ENCODE peak calls at places on chromosomes 1 and 21, in five cellular contexts. One of them, this sample, is unnamed.
A peak's percentile ranks its signal among the peaks of the same experiment; 100 is the strongest.

GRCh38 chr1:24898152-24898908 is 31.7 kb downstream of the RUNX3 start:
- DNase-seq in fibroblast of pulmonary artery: peak; percentile 47
- DNase-seq in activated B cell treated with CpG ODN at 0.5 μM for 24 hours: peak; percentile 32
- DNase-seq in AG04450: no peak
- DNase-seq in HFF-Myc: no peak
- DNase-seq in this sample: peak; percentile 71

GRCh38 chr1:203471841-203472240 is 3.8 kb upstream of the PRELP start:
- DNase-seq in AG04450: no peak
- DNase-seq in HFF-Myc: no peak
- DNase-seq in fibroblast of pulmonary artery: no peak
- DNase-seq in activated B cell treated with CpG ODN at 0.5 μM for 24 hours: no peak
- DNase-seq in this sample: no peak

GRCh38 chr1:209875510-209875909 is 47.7 kb downstream of the UTP25 start:
- DNase-seq in fibroblast of pulmonary artery: peak; percentile 77
- DNase-seq in HFF-Myc: no peak
- DNase-seq in activated B cell treated with CpG ODN at 0.5 μM for 24 hours: no peak
- DNase-seq in AG04450: no peak
- DNase-seq in this sample: no peak

GRCh38 chr1:242784074-242784473 is 259.6 kb upstream of the PLD5 start:
- DNase-seq in AG04450: no peak
- DNase-seq in HFF-Myc: no peak
- DNase-seq in activated B cell treated with CpG ODN at 0.5 μM for 24 hours: no peak
- DNase-seq in fibroblast of pulmonary artery: no peak
- DNase-seq in this sample: no peak

GRCh38 chr1:238648756-238649155 is 737.6 kb upstream of the CHRM3 start:
- DNase-seq in fibroblast of pulmonary artery: no peak
- DNase-seq in AG04450: no peak
- DNase-seq in HFF-Myc: no peak
- DNase-seq in activated B cell treated with CpG ODN at 0.5 μM for 24 hours: no peak
- DNase-seq in this sample: no peak

GRCh38 chr21:38037416-38037815 is 121.2 kb upstream of the KCNJ6 start:
- DNase-seq in activated B cell treated with CpG ODN at 0.5 μM for 24 hours: no peak
- DNase-seq in HFF-Myc: peak; percentile 2
- DNase-seq in fibroblast of pulmonary artery: peak; percentile 55
- DNase-seq in AG04450: no peak
- DNase-seq in this sample: no peak

GRCh38 chr1:20123696-20124450 is 4.5 kb upstream of the PLA2G2D start:
- DNase-seq in activated B cell treated with CpG ODN at 0.5 μM for 24 hours: no peak
- DNase-seq in HFF-Myc: no peak
- DNase-seq in AG04450: no peak
- DNase-seq in fibroblast of pulmonary artery: peak; percentile 25
- DNase-seq in this sample: no peak

GRCh38 chr1:110120960-110121561 is 8.8 kb downstream of the UBL4B start:
- DNase-seq in AG04450: no peak
- DNase-seq in HFF-Myc: no peak
- DNase-seq in fibroblast of pulmonary artery: no peak
- DNase-seq in activated B cell treated with CpG ODN at 0.5 μM for 24 hours: no peak
- DNase-seq in this sample: no peak

GRCh38 chr21:17796503-17796902 is 22.7 kb downstream of the C21orf91 start:
- DNase-seq in fibroblast of pulmonary artery: no peak
- DNase-seq in HFF-Myc: no peak
- DNase-seq in activated B cell treated with CpG ODN at 0.5 μM for 24 hours: no peak
- DNase-seq in AG04450: no peak
- DNase-seq in this sample: no peak

GRCh38 chr1:24318238-24318987 is 744 bp upstream of the GRHL3 start:
- DNase-seq in AG04450: peak; percentile 26
- DNase-seq in activated B cell treated with CpG ODN at 0.5 μM for 24 hours: no peak
- DNase-seq in HFF-Myc: no peak
- DNase-seq in fibroblast of pulmonary artery: peak; percentile 25
- DNase-seq in this sample: no peak

GRCh38 chr1:175597969-175598765 is 145.2 kb downstream of the TNR start:
- DNase-seq in HFF-Myc: no peak
- DNase-seq in AG04450: no peak
- DNase-seq in fibroblast of pulmonary artery: peak; percentile 44
- DNase-seq in activated B cell treated with CpG ODN at 0.5 μM for 24 hours: no peak
- DNase-seq in this sample: no peak

GRCh38 chr1:240492832-240493440 is 119.0 kb downstream of the GREM2 start:
- DNase-seq in AG04450: no peak
- DNase-seq in fibroblast of pulmonary artery: peak; percentile 65
- DNase-seq in activated B cell treated with CpG ODN at 0.5 μM for 24 hours: no peak
- DNase-seq in HFF-Myc: no peak
- DNase-seq in this sample: no peak

GRCh38 chr1:232589809-232590741 is 39.9 kb downstream of the SIPA1L2 start:
- DNase-seq in fibroblast of pulmonary artery: peak; percentile 65
- DNase-seq in AG04450: no peak
- DNase-seq in activated B cell treated with CpG ODN at 0.5 μM for 24 hours: no peak
- DNase-seq in HFF-Myc: no peak
- DNase-seq in this sample: no peak

GRCh38 chr1:240609527-240610060 is 2.4 kb downstream of the GREM2 start:
- DNase-seq in AG04450: no peak
- DNase-seq in fibroblast of pulmonary artery: no peak
- DNase-seq in HFF-Myc: no peak
- DNase-seq in activated B cell treated with CpG ODN at 0.5 μM for 24 hours: no peak
- DNase-seq in this sample: no peak

GRCh38 chr1:199172286-199173124 is 533.7 kb downstream of the PTPRC start:
- DNase-seq in activated B cell treated with CpG ODN at 0.5 μM for 24 hours: no peak
- DNase-seq in AG04450: no peak
- DNase-seq in fibroblast of pulmonary artery: no peak
- DNase-seq in HFF-Myc: no peak
- DNase-seq in this sample: no peak

GRCh38 chr1:203286161-203286984 is 18.9 kb upstream of the BTG2 start:
- DNase-seq in activated B cell treated with CpG ODN at 0.5 μM for 24 hours: peak; percentile 19
- DNase-seq in fibroblast of pulmonary artery: no peak
- DNase-seq in AG04450: no peak
- DNase-seq in HFF-Myc: no peak
- DNase-seq in this sample: no peak

GRCh38 chr1:18743233-18743632 is 112.6 kb downstream of the PAX7 start:
- DNase-seq in fibroblast of pulmonary artery: no peak
- DNase-seq in activated B cell treated with CpG ODN at 0.5 μM for 24 hours: no peak
- DNase-seq in HFF-Myc: no peak
- DNase-seq in AG04450: no peak
- DNase-seq in this sample: no peak

GRCh38 chr1:17419626-17420328 is 19.7 kb downstream of the RCC2 start:
- DNase-seq in HFF-Myc: no peak
- DNase-seq in activated B cell treated with CpG ODN at 0.5 μM for 24 hours: peak; percentile 75
- DNase-seq in fibroblast of pulmonary artery: peak; percentile 57
- DNase-seq in AG04450: no peak
- DNase-seq in this sample: peak; percentile 86

GRCh38 chr1:43549921-43550597 is 19.4 kb downstream of the PTPRF start:
- DNase-seq in AG04450: no peak
- DNase-seq in activated B cell treated with CpG ODN at 0.5 μM for 24 hours: no peak
- DNase-seq in fibroblast of pulmonary artery: no peak
- DNase-seq in HFF-Myc: no peak
- DNase-seq in this sample: peak; percentile 84

GRCh38 chr1:221845650-221846371 is 103.9 kb upstream of the DUSP10 start:
- DNase-seq in activated B cell treated with CpG ODN at 0.5 μM for 24 hours: no peak
- DNase-seq in AG04450: peak; percentile 36
- DNase-seq in fibroblast of pulmonary artery: peak; percentile 79
- DNase-seq in HFF-Myc: no peak
- DNase-seq in this sample: no peak

GRCh38 chr1:232377494-232377770 is 252.5 kb downstream of the SIPA1L2 start:
- DNase-seq in AG04450: peak; percentile 7
- DNase-seq in fibroblast of pulmonary artery: peak; percentile 65
- DNase-seq in HFF-Myc: no peak
- DNase-seq in activated B cell treated with CpG ODN at 0.5 μM for 24 hours: no peak
- DNase-seq in this sample: no peak

GRCh38 chr1:7475691-7476090 is 295.4 kb upstream of the VAMP3 start:
- DNase-seq in HFF-Myc: no peak
- DNase-seq in activated B cell treated with CpG ODN at 0.5 μM for 24 hours: no peak
- DNase-seq in AG04450: no peak
- DNase-seq in fibroblast of pulmonary artery: no peak
- DNase-seq in this sample: no peak

GRCh38 chr1:151060241-151061011 is at the start of gene MLLT11:
- DNase-seq in HFF-Myc: no peak
- DNase-seq in activated B cell treated with CpG ODN at 0.5 μM for 24 hours: no peak
- DNase-seq in fibroblast of pulmonary artery: peak; percentile 60
- DNase-seq in AG04450: no peak
- DNase-seq in this sample: peak; percentile 76

GRCh38 chr1:47991187-47991586 is 6.0 kb downstream of the TRABD2B start:
- DNase-seq in HFF-Myc: peak; percentile 89
- DNase-seq in activated B cell treated with CpG ODN at 0.5 μM for 24 hours: no peak
- DNase-seq in fibroblast of pulmonary artery: peak; percentile 5
- DNase-seq in AG04450: no peak
- DNase-seq in this sample: no peak

GRCh38 chr1:54542120-54542961 is 5.7 kb upstream of the ACOT11 start:
- DNase-seq in HFF-Myc: no peak
- DNase-seq in activated B cell treated with CpG ODN at 0.5 μM for 24 hours: peak; percentile 24
- DNase-seq in AG04450: no peak
- DNase-seq in fibroblast of pulmonary artery: peak; percentile 57
- DNase-seq in this sample: peak; percentile 78
- TF ChIP-seq CTCF in HFF-Myc: no peak
- TF ChIP-seq CTCF in activated B cell treated with CpG ODN at 0.5 μM for 24 hours: no peak
- TF ChIP-seq CTCF in AG04450: peak; percentile 20
- TF ChIP-seq CTCF in fibroblast of pulmonary artery: no peak
- TF ChIP-seq CTCF in this sample: peak; percentile 57

GRCh38 chr1:185996211-185996610 is 262.0 kb downstream of the HMCN1 start:
- DNase-seq in fibroblast of pulmonary artery: peak; percentile 67
- DNase-seq in activated B cell treated with CpG ODN at 0.5 μM for 24 hours: no peak
- DNase-seq in HFF-Myc: no peak
- DNase-seq in AG04450: no peak
- DNase-seq in this sample: no peak

GRCh38 chr1:186002426-186002825 is 268.2 kb downstream of the HMCN1 start:
- DNase-seq in fibroblast of pulmonary artery: peak; percentile 53
- DNase-seq in activated B cell treated with CpG ODN at 0.5 μM for 24 hours: no peak
- DNase-seq in HFF-Myc: no peak
- DNase-seq in AG04450: no peak
- DNase-seq in this sample: no peak

GRCh38 chr1:185998391-185998790 is 264.2 kb downstream of the HMCN1 start:
- DNase-seq in fibroblast of pulmonary artery: no peak
- DNase-seq in HFF-Myc: no peak
- DNase-seq in activated B cell treated with CpG ODN at 0.5 μM for 24 hours: no peak
- DNase-seq in AG04450: no peak
- DNase-seq in this sample: no peak
- TF ChIP-seq CTCF in fibroblast of pulmonary artery: no peak
- TF ChIP-seq CTCF in HFF-Myc: no peak
- TF ChIP-seq CTCF in activated B cell treated with CpG ODN at 0.5 μM for 24 hours: no peak
- TF ChIP-seq CTCF in AG04450: no peak
- TF ChIP-seq CTCF in this sample: no peak

DNA sequence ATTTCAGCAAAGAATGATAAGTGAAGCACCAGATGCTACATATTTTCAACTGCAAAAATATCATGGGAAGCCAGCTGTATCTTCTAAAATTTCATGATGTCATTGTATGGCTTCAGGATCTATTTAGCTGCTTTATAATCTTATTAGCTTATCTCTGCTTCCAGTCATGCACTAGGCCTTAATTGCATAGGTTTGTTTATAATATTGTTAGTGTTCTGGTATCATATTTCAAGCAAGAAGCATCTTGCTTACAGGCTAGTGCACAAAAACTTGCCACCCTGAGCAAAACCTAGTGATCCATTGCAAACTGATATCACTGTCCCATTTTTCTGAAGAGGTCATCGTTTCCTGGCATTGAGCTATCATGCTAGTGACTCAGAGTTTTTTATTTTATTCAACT is 15.7 kb upstream of the NRIP1 start:
- DNase-seq in AG04450: no peak
- DNase-seq in activated B cell treated with CpG ODN at 0.5 μM for 24 hours: no peak
- DNase-seq in fibroblast of pulmonary artery: no peak
- DNase-seq in HFF-Myc: no peak
- DNase-seq in this sample: no peak
- TF ChIP-seq CTCF in AG04450: no peak
- TF ChIP-seq CTCF in activated B cell treated with CpG ODN at 0.5 μM for 24 hours: no peak
- TF ChIP-seq CTCF in fibroblast of pulmonary artery: no peak
- TF ChIP-seq CTCF in HFF-Myc: no peak
- TF ChIP-seq CTCF in this sample: no peak

GRCh38 chr1:185825556-185825955 is 91.4 kb downstream of the HMCN1 start:
- DNase-seq in fibroblast of pulmonary artery: peak; percentile 29
- DNase-seq in AG04450: no peak
- DNase-seq in HFF-Myc: no peak
- DNase-seq in activated B cell treated with CpG ODN at 0.5 μM for 24 hours: no peak
- DNase-seq in this sample: no peak

GRCh38 chr1:185824106-185824505 is 89.9 kb downstream of the HMCN1 start:
- DNase-seq in HFF-Myc: no peak
- DNase-seq in AG04450: no peak
- DNase-seq in activated B cell treated with CpG ODN at 0.5 μM for 24 hours: no peak
- DNase-seq in fibroblast of pulmonary artery: no peak
- DNase-seq in this sample: no peak

GRCh38 chr1:185819798-185820197 is 85.6 kb downstream of the HMCN1 start:
- DNase-seq in AG04450: no peak
- DNase-seq in activated B cell treated with CpG ODN at 0.5 μM for 24 hours: no peak
- DNase-seq in fibroblast of pulmonary artery: no peak
- DNase-seq in HFF-Myc: no peak
- DNase-seq in this sample: no peak

GRCh38 chr1:185823471-185823870 is 89.3 kb downstream of the HMCN1 start:
- DNase-seq in fibroblast of pulmonary artery: peak; percentile 16
- DNase-seq in activated B cell treated with CpG ODN at 0.5 μM for 24 hours: no peak
- DNase-seq in AG04450: no peak
- DNase-seq in HFF-Myc: no peak
- DNase-seq in this sample: no peak

DNA sequence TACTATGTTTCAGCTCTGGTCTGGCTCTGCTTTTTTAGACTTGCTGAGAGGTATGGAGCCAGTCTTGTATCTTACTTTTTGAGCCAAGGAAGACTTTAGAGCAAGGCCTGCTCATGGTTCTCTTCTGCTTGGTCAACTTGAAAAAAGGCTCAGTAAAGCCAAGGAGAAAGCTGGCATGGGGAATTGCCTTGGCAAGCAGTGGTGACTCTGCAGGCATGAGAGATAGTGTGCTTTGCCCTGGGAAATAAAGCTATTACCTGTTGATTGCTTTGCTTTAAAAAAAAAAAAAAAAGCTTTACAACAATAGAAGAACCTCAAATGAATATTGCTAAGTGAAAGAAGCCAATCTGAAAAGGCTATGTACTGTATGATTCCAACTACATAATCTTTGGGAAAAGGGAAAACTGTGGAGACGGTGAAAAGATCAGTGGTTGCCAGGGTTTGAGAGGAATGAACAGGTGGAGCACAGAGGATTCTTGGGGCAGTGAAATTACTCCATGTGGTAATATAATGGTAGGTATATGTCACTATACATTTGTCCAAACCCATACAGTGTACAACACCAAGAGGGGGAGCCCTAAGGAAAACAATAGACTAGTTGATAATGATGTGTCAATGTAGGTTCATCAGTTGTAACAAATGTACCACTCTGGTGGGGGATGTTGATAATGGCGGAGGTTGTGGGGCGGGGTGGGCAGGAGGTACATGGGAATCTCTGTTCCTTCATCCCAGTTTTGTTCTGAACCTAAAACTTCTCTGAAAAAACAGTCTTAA is 87.6 kb downstream of the HMCN1 start:
- DNase-seq in fibroblast of pulmonary artery: no peak
- DNase-seq in HFF-Myc: no peak
- DNase-seq in AG04450: no peak
- DNase-seq in activated B cell treated with CpG ODN at 0.5 μM for 24 hours: no peak
- DNase-seq in this sample: no peak
- TF ChIP-seq CTCF in fibroblast of pulmonary artery: no peak
- TF ChIP-seq CTCF in HFF-Myc: no peak
- TF ChIP-seq CTCF in AG04450: peak; percentile 1
- TF ChIP-seq CTCF in activated B cell treated with CpG ODN at 0.5 μM for 24 hours: no peak
- TF ChIP-seq CTCF in this sample: no peak

DNA sequence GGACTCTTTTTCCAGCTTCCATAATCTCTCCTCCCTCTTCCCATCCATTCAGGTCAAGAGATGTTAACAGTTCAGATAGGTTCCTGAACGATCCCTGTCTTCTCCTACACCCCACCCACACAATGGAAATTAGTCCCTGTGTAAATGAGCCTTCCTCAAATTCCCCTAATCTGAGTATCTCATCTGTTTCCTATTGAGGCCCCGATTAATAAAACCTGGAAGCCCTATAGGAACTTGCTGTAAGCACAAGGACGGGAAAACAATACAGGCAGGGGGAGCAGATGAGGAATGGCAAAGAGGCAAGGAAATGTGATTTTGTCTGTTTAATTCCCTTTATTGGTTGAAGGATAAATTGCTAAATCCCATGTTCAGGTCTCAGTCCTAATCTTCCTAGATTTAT is 7.1 kb upstream of the GPX7 start:
- DNase-seq in activated B cell treated with CpG ODN at 0.5 μM for 24 hours: no peak
- DNase-seq in fibroblast of pulmonary artery: no peak
- DNase-seq in AG04450: no peak
- DNase-seq in HFF-Myc: no peak
- DNase-seq in this sample: no peak
- TF ChIP-seq CTCF in activated B cell treated with CpG ODN at 0.5 μM for 24 hours: no peak
- TF ChIP-seq CTCF in fibroblast of pulmonary artery: no peak
- TF ChIP-seq CTCF in AG04450: no peak
- TF ChIP-seq CTCF in HFF-Myc: no peak
- TF ChIP-seq CTCF in this sample: no peak